ENCODE peak calls at places on chromosome 6, in five cellular contexts. One of them, this sample, is unnamed.

GRCh38 chr6:43219814-43220213 is 9.5 kb downstream of the DNPH1 start:
- DNase-seq in Caki2: no peak
- DNase-seq in stimulated activated CD4-positive, alpha-beta T cell treated with anti-CD3 and anti-CD28 coated beads, Interleukin-15, amount 100 ng/mL, for 24 hours: no peak
- DNase-seq in AG04450: no peak
- DNase-seq in substantia nigra: no peak
- DNase-seq in this sample: no peak

GRCh38 chr6:46381579-46381978 is 109.7 kb downstream of the RCAN2 start:
- DNase-seq in Caki2: no peak
- DNase-seq in AG04450: no peak
- DNase-seq in substantia nigra: no peak
- DNase-seq in stimulated activated CD4-positive, alpha-beta T cell treated with anti-CD3 and anti-CD28 coated beads, Interleukin-15, amount 100 ng/mL, for 24 hours: no peak
- DNase-seq in this sample: no peak

GRCh38 chr6:26743157-26743821 is 83.7 kb upstream of the ZNF322 start:
- DNase-seq in stimulated activated CD4-positive, alpha-beta T cell treated with anti-CD3 and anti-CD28 coated beads, Interleukin-15, amount 100 ng/mL, for 24 hours: peak
- DNase-seq in Caki2: peak
- DNase-seq in substantia nigra: no peak
- DNase-seq in AG04450: no peak
- DNase-seq in this sample: no peak

GRCh38 chr6:129267028-129267427 is 384.1 kb downstream of the LAMA2 start:
- DNase-seq in AG04450: no peak
- DNase-seq in substantia nigra: no peak
- DNase-seq in Caki2: no peak
- DNase-seq in stimulated activated CD4-positive, alpha-beta T cell treated with anti-CD3 and anti-CD28 coated beads, Interleukin-15, amount 100 ng/mL, for 24 hours: no peak
- DNase-seq in this sample: no peak

GRCh38 chr6:91834813-91835212 is 1247.9 kb upstream of the MAP3K7 start:
- DNase-seq in Caki2: no peak
- DNase-seq in AG04450: no peak
- DNase-seq in stimulated activated CD4-positive, alpha-beta T cell treated with anti-CD3 and anti-CD28 coated beads, Interleukin-15, amount 100 ng/mL, for 24 hours: no peak
- DNase-seq in substantia nigra: no peak
- DNase-seq in this sample: no peak

GRCh38 chr6:44493132-44493531 is 105.6 kb downstream of the CDC5L start:
- DNase-seq in stimulated activated CD4-positive, alpha-beta T cell treated with anti-CD3 and anti-CD28 coated beads, Interleukin-15, amount 100 ng/mL, for 24 hours: no peak
- DNase-seq in Caki2: no peak
- DNase-seq in substantia nigra: no peak
- DNase-seq in AG04450: no peak
- DNase-seq in this sample: no peak

GRCh38 chr6:111651185-111652034 is 45.7 kb upstream of the TRAF3IP2 start:
- DNase-seq in substantia nigra: no peak
- DNase-seq in Caki2: no peak
- DNase-seq in stimulated activated CD4-positive, alpha-beta T cell treated with anti-CD3 and anti-CD28 coated beads, Interleukin-15, amount 100 ng/mL, for 24 hours: no peak
- DNase-seq in AG04450: no peak
- DNase-seq in this sample: no peak

GRCh38 chr6:36115412-36115811 is 14.9 kb upstream of the MAPK13 start:
- DNase-seq in substantia nigra: no peak
- DNase-seq in AG04450: no peak
- DNase-seq in Caki2: no peak
- DNase-seq in stimulated activated CD4-positive, alpha-beta T cell treated with anti-CD3 and anti-CD28 coated beads, Interleukin-15, amount 100 ng/mL, for 24 hours: no peak
- DNase-seq in this sample: no peak

GRCh38 chr6:38400764-38401163 is 239.0 kb downstream of the BTBD9 start:
- DNase-seq in Caki2: no peak
- DNase-seq in stimulated activated CD4-positive, alpha-beta T cell treated with anti-CD3 and anti-CD28 coated beads, Interleukin-15, amount 100 ng/mL, for 24 hours: no peak
- DNase-seq in AG04450: no peak
- DNase-seq in substantia nigra: no peak
- DNase-seq in this sample: no peak

GRCh38 chr6:42007753-42008528 is 42.4 kb upstream of the TAF8 start:
- DNase-seq in AG04450: no peak
- DNase-seq in Caki2: no peak
- DNase-seq in substantia nigra: no peak
- DNase-seq in stimulated activated CD4-positive, alpha-beta T cell treated with anti-CD3 and anti-CD28 coated beads, Interleukin-15, amount 100 ng/mL, for 24 hours: peak
- DNase-seq in this sample: no peak

GRCh38 chr6:109050012-109050411 is 44.6 kb downstream of the SESN1 start:
- DNase-seq in stimulated activated CD4-positive, alpha-beta T cell treated with anti-CD3 and anti-CD28 coated beads, Interleukin-15, amount 100 ng/mL, for 24 hours: no peak
- DNase-seq in substantia nigra: no peak
- DNase-seq in AG04450: no peak
- DNase-seq in Caki2: no peak
- DNase-seq in this sample: no peak

GRCh38 chr6:128174724-128175123 is 273.9 kb upstream of the THEMIS start:
- DNase-seq in AG04450: no peak
- DNase-seq in substantia nigra: no peak
- DNase-seq in stimulated activated CD4-positive, alpha-beta T cell treated with anti-CD3 and anti-CD28 coated beads, Interleukin-15, amount 100 ng/mL, for 24 hours: no peak
- DNase-seq in Caki2: no peak
- DNase-seq in this sample: no peak

GRCh38 chr6:38141045-38141444 is 321.5 kb downstream of the ZFAND3 start:
- DNase-seq in substantia nigra: no peak
- DNase-seq in stimulated activated CD4-positive, alpha-beta T cell treated with anti-CD3 and anti-CD28 coated beads, Interleukin-15, amount 100 ng/mL, for 24 hours: no peak
- DNase-seq in Caki2: no peak
- DNase-seq in AG04450: no peak
- DNase-seq in this sample: no peak

GRCh38 chr6:55882731-55883595 is 7.6 kb upstream of the BMP5 start:
- DNase-seq in AG04450: peak
- DNase-seq in Caki2: peak
- DNase-seq in substantia nigra: no peak
- DNase-seq in stimulated activated CD4-positive, alpha-beta T cell treated with anti-CD3 and anti-CD28 coated beads, Interleukin-15, amount 100 ng/mL, for 24 hours: no peak
- DNase-seq in this sample: no peak

This sample was measured in frontal cortex.